ENCODE peak calls at places on chromosome 12, in nine cellular contexts. One of them, this sample, is unnamed.

GRCh38 chr12:44874981-44875416 is 1.1 kb downstream of the NELL2 start:
- DNase-seq in bronchial epithelial cell: no peak
- DNase-seq in PC-9: no peak
- DNase-seq in CD8-positive, alpha-beta T cell: peak
- DNase-seq in coronary artery: no peak
- DNase-seq in heart left ventricle: no peak
- DNase-seq in testis: no peak
- DNase-seq in mesothelial cell of epicardium: no peak
- DNase-seq in dorsolateral prefrontal cortex: no peak
- DNase-seq in this sample: no peak

GRCh38 chr12:48165089-48166031 is 8.0 kb upstream of the ASB8 start:
- DNase-seq in coronary artery: no peak
- DNase-seq in testis: no peak
- DNase-seq in dorsolateral prefrontal cortex: no peak
- DNase-seq in heart left ventricle: no peak
- DNase-seq in bronchial epithelial cell: peak
- DNase-seq in mesothelial cell of epicardium: no peak
- DNase-seq in PC-9: peak
- DNase-seq in CD8-positive, alpha-beta T cell: peak
- DNase-seq in this sample: no peak

GRCh38 chr12:56158926-56159461 is 835 bp downstream of the MYL6 start:
- DNase-seq in dorsolateral prefrontal cortex: peak
- DNase-seq in bronchial epithelial cell: peak
- DNase-seq in mesothelial cell of epicardium: peak
- DNase-seq in PC-9: peak
- DNase-seq in coronary artery: peak
- DNase-seq in CD8-positive, alpha-beta T cell: no peak
- DNase-seq in testis: peak
- DNase-seq in heart left ventricle: peak
- DNase-seq in this sample: no peak

GRCh38 chr12:57844725-57845477 is 1.6 kb downstream of the CTDSP2 start:
- DNase-seq in mesothelial cell of epicardium: no peak
- DNase-seq in CD8-positive, alpha-beta T cell: peak
- DNase-seq in dorsolateral prefrontal cortex: peak
- DNase-seq in bronchial epithelial cell: no peak
- DNase-seq in coronary artery: peak
- DNase-seq in heart left ventricle: peak
- DNase-seq in PC-9: peak
- DNase-seq in testis: peak
- DNase-seq in this sample: no peak

GRCh38 chr12:52293926-52294325 is 2.6 kb upstream of the KRT81 start:
- DNase-seq in bronchial epithelial cell: no peak
- DNase-seq in testis: no peak
- DNase-seq in dorsolateral prefrontal cortex: no peak
- DNase-seq in heart left ventricle: no peak
- DNase-seq in PC-9: no peak
- DNase-seq in mesothelial cell of epicardium: no peak
- DNase-seq in CD8-positive, alpha-beta T cell: no peak
- DNase-seq in coronary artery: peak
- DNase-seq in this sample: peak

GRCh38 chr12:49565119-49565955 is 2.6 kb downstream of the MCRS1 start:
- DNase-seq in CD8-positive, alpha-beta T cell: no peak
- DNase-seq in heart left ventricle: no peak
- DNase-seq in testis: no peak
- DNase-seq in coronary artery: no peak
- DNase-seq in dorsolateral prefrontal cortex: peak
- DNase-seq in PC-9: no peak
- DNase-seq in bronchial epithelial cell: no peak
- DNase-seq in mesothelial cell of epicardium: no peak
- DNase-seq in this sample: no peak

GRCh38 chr12:23484238-23484637 is 465.2 kb downstream of the SOX5 start:
- DNase-seq in coronary artery: no peak
- DNase-seq in testis: no peak
- DNase-seq in CD8-positive, alpha-beta T cell: no peak
- DNase-seq in bronchial epithelial cell: no peak
- DNase-seq in PC-9: no peak
- DNase-seq in mesothelial cell of epicardium: no peak
- DNase-seq in heart left ventricle: no peak
- DNase-seq in dorsolateral prefrontal cortex: no peak
- DNase-seq in this sample: no peak

GRCh38 chr12:132952371-132953162 is 3.5 kb downstream of the ZNF605 start:
- DNase-seq in PC-9: no peak
- DNase-seq in mesothelial cell of epicardium: no peak
- DNase-seq in bronchial epithelial cell: no peak
- DNase-seq in heart left ventricle: no peak
- DNase-seq in CD8-positive, alpha-beta T cell: no peak
- DNase-seq in dorsolateral prefrontal cortex: no peak
- DNase-seq in coronary artery: no peak
- DNase-seq in testis: no peak
- DNase-seq in this sample: peak

GRCh38 chr12:116474331-116474730 is 84.8 kb upstream of the MAP1LC3B2 start:
- DNase-seq in testis: no peak
- DNase-seq in PC-9: no peak
- DNase-seq in heart left ventricle: no peak
- DNase-seq in CD8-positive, alpha-beta T cell: no peak
- DNase-seq in mesothelial cell of epicardium: no peak
- DNase-seq in bronchial epithelial cell: no peak
- DNase-seq in dorsolateral prefrontal cortex: no peak
- DNase-seq in coronary artery: no peak
- DNase-seq in this sample: no peak

GRCh38 chr12:43407816-43408645 is 144.0 kb downstream of the ADAMTS20 start:
- DNase-seq in CD8-positive, alpha-beta T cell: no peak
- DNase-seq in testis: no peak
- DNase-seq in heart left ventricle: no peak
- DNase-seq in bronchial epithelial cell: peak
- DNase-seq in PC-9: no peak
- DNase-seq in coronary artery: no peak
- DNase-seq in mesothelial cell of epicardium: no peak
- DNase-seq in dorsolateral prefrontal cortex: no peak
- DNase-seq in this sample: no peak

GRCh38 chr12:15575797-15576560 is 213.2 kb downstream of the EPS8 start:
- DNase-seq in heart left ventricle: no peak
- DNase-seq in testis: no peak
- DNase-seq in CD8-positive, alpha-beta T cell: no peak
- DNase-seq in coronary artery: no peak
- DNase-seq in dorsolateral prefrontal cortex: no peak
- DNase-seq in mesothelial cell of epicardium: no peak
- DNase-seq in PC-9: no peak
- DNase-seq in bronchial epithelial cell: no peak
- DNase-seq in this sample: no peak

GRCh38 chr12:93536766-93537515 is 35.5 kb upstream of the SOCS2 start:
- DNase-seq in heart left ventricle: no peak
- DNase-seq in CD8-positive, alpha-beta T cell: no peak
- DNase-seq in PC-9: no peak
- DNase-seq in dorsolateral prefrontal cortex: no peak
- DNase-seq in testis: no peak
- DNase-seq in mesothelial cell of epicardium: no peak
- DNase-seq in bronchial epithelial cell: no peak
- DNase-seq in coronary artery: no peak
- DNase-seq in this sample: no peak

GRCh38 chr12:131217024-131217586 is 263.4 kb downstream of the ADGRD1 start:
- DNase-seq in PC-9: no peak
- DNase-seq in CD8-positive, alpha-beta T cell: no peak
- DNase-seq in heart left ventricle: no peak
- DNase-seq in mesothelial cell of epicardium: no peak
- DNase-seq in bronchial epithelial cell: no peak
- DNase-seq in coronary artery: no peak
- DNase-seq in dorsolateral prefrontal cortex: no peak
- DNase-seq in testis: no peak
- DNase-seq in this sample: no peak

GRCh38 chr12:106289196-106289681 is 13.3 kb upstream of the TCP11L2 start:
- DNase-seq in testis: no peak
- DNase-seq in PC-9: no peak
- DNase-seq in mesothelial cell of epicardium: no peak
- DNase-seq in CD8-positive, alpha-beta T cell: no peak
- DNase-seq in dorsolateral prefrontal cortex: no peak
- DNase-seq in bronchial epithelial cell: no peak
- DNase-seq in heart left ventricle: no peak
- DNase-seq in coronary artery: no peak
- DNase-seq in this sample: no peak

GRCh38 chr12:111102062-111102735 is 181.8 kb upstream of the MYL2 start:
- DNase-seq in heart left ventricle: no peak
- DNase-seq in bronchial epithelial cell: peak
- DNase-seq in CD8-positive, alpha-beta T cell: no peak
- DNase-seq in PC-9: no peak
- DNase-seq in coronary artery: no peak
- DNase-seq in dorsolateral prefrontal cortex: peak
- DNase-seq in testis: no peak
- DNase-seq in mesothelial cell of epicardium: no peak
- DNase-seq in this sample: no peak

GRCh38 chr12:15731940-15732339 is 57.2 kb downstream of the EPS8 start:
- DNase-seq in dorsolateral prefrontal cortex: no peak
- DNase-seq in testis: no peak
- DNase-seq in heart left ventricle: no peak
- DNase-seq in bronchial epithelial cell: no peak
- DNase-seq in coronary artery: no peak
- DNase-seq in mesothelial cell of epicardium: no peak
- DNase-seq in CD8-positive, alpha-beta T cell: no peak
- DNase-seq in PC-9: no peak
- DNase-seq in this sample: no peak

GRCh38 chr12:121536058-121536928 is 44.5 kb downstream of the KDM2B start:
- DNase-seq in dorsolateral prefrontal cortex: peak
- DNase-seq in PC-9: peak
- DNase-seq in coronary artery: peak
- DNase-seq in testis: peak
- DNase-seq in bronchial epithelial cell: peak
- DNase-seq in CD8-positive, alpha-beta T cell: peak
- DNase-seq in heart left ventricle: peak
- DNase-seq in mesothelial cell of epicardium: peak
- DNase-seq in this sample: peak

GRCh38 chr12:31531908-31532307 is 59.0 kb downstream of the DENND5B start:
- DNase-seq in bronchial epithelial cell: no peak
- DNase-seq in testis: no peak
- DNase-seq in heart left ventricle: no peak
- DNase-seq in mesothelial cell of epicardium: no peak
- DNase-seq in PC-9: no peak
- DNase-seq in CD8-positive, alpha-beta T cell: no peak
- DNase-seq in coronary artery: no peak
- DNase-seq in dorsolateral prefrontal cortex: no peak
- DNase-seq in this sample: no peak

GRCh38 chr12:3821441-3821840 is 51.8 kb downstream of the PARP11 start:
- DNase-seq in testis: no peak
- DNase-seq in coronary artery: no peak
- DNase-seq in dorsolateral prefrontal cortex: no peak
- DNase-seq in CD8-positive, alpha-beta T cell: no peak
- DNase-seq in mesothelial cell of epicardium: no peak
- DNase-seq in bronchial epithelial cell: no peak
- DNase-seq in PC-9: no peak
- DNase-seq in heart left ventricle: no peak
- DNase-seq in this sample: no peak

GRCh38 chr12:38956337-38956736 is 50.9 kb upstream of the CPNE8 start:
- DNase-seq in coronary artery: no peak
- DNase-seq in dorsolateral prefrontal cortex: no peak
- DNase-seq in PC-9: no peak
- DNase-seq in CD8-positive, alpha-beta T cell: no peak
- DNase-seq in bronchial epithelial cell: peak
- DNase-seq in testis: no peak
- DNase-seq in mesothelial cell of epicardium: no peak
- DNase-seq in heart left ventricle: no peak
- DNase-seq in this sample: no peak

GRCh38 chr12:119695034-119695433 is 27.1 kb downstream of the PRKAB1 start:
- DNase-seq in coronary artery: no peak
- DNase-seq in heart left ventricle: no peak
- DNase-seq in CD8-positive, alpha-beta T cell: no peak
- DNase-seq in PC-9: no peak
- DNase-seq in dorsolateral prefrontal cortex: no peak
- DNase-seq in bronchial epithelial cell: no peak
- DNase-seq in mesothelial cell of epicardium: no peak
- DNase-seq in testis: no peak
- DNase-seq in this sample: no peak

GRCh38 chr12:27163894-27164293 is 80.2 kb upstream of the STK38L start:
- DNase-seq in PC-9: no peak
- DNase-seq in bronchial epithelial cell: no peak
- DNase-seq in heart left ventricle: no peak
- DNase-seq in testis: no peak
- DNase-seq in dorsolateral prefrontal cortex: no peak
- DNase-seq in CD8-positive, alpha-beta T cell: no peak
- DNase-seq in coronary artery: no peak
- DNase-seq in mesothelial cell of epicardium: no peak
- DNase-seq in this sample: no peak

GRCh38 chr12:85466906-85467305 is 186.9 kb downstream of the ALX1 start:
- DNase-seq in mesothelial cell of epicardium: no peak
- DNase-seq in bronchial epithelial cell: peak
- DNase-seq in CD8-positive, alpha-beta T cell: no peak
- DNase-seq in testis: no peak
- DNase-seq in heart left ventricle: no peak
- DNase-seq in PC-9: no peak
- DNase-seq in coronary artery: no peak
- DNase-seq in dorsolateral prefrontal cortex: no peak
- DNase-seq in this sample: no peak

GRCh38 chr12:8032242-8033152 is at the start of gene FOXJ2:
- DNase-seq in heart left ventricle: peak
- DNase-seq in PC-9: peak
- DNase-seq in testis: peak
- DNase-seq in bronchial epithelial cell: peak
- DNase-seq in CD8-positive, alpha-beta T cell: peak
- DNase-seq in coronary artery: peak
- DNase-seq in dorsolateral prefrontal cortex: peak
- DNase-seq in mesothelial cell of epicardium: peak
- DNase-seq in this sample: peak
- TF ChIP-seq CTCF in heart left ventricle: no peak
- TF ChIP-seq CTCF in PC-9: no peak
- TF ChIP-seq CTCF in testis: no peak
- TF ChIP-seq CTCF in bronchial epithelial cell: no peak
- TF ChIP-seq CTCF in CD8-positive, alpha-beta T cell: no peak
- TF ChIP-seq CTCF in coronary artery: no peak
- TF ChIP-seq CTCF in dorsolateral prefrontal cortex: no peak
- TF ChIP-seq CTCF in mesothelial cell of epicardium: peak
- TF ChIP-seq CTCF in this sample: peak

GRCh38 chr12:96054262-96054645 is 18.9 kb upstream of the LTA4H start:
- DNase-seq in coronary artery: no peak
- DNase-seq in testis: no peak
- DNase-seq in heart left ventricle: no peak
- DNase-seq in dorsolateral prefrontal cortex: no peak
- DNase-seq in CD8-positive, alpha-beta T cell: no peak
- DNase-seq in bronchial epithelial cell: no peak
- DNase-seq in mesothelial cell of epicardium: no peak
- DNase-seq in PC-9: no peak
- DNase-seq in this sample: no peak
- TF ChIP-seq CTCF in coronary artery: no peak
- TF ChIP-seq CTCF in testis: no peak
- TF ChIP-seq CTCF in heart left ventricle: no peak
- TF ChIP-seq CTCF in dorsolateral prefrontal cortex: no peak
- TF ChIP-seq CTCF in CD8-positive, alpha-beta T cell: no peak
- TF ChIP-seq CTCF in bronchial epithelial cell: no peak
- TF ChIP-seq CTCF in mesothelial cell of epicardium: no peak
- TF ChIP-seq CTCF in PC-9: no peak
- TF ChIP-seq CTCF in this sample: no peak

GRCh38 chr12:62435337-62436163 is 31.1 kb upstream of the MON2 start:
- DNase-seq in bronchial epithelial cell: peak
- DNase-seq in dorsolateral prefrontal cortex: peak
- DNase-seq in mesothelial cell of epicardium: peak
- DNase-seq in PC-9: peak
- DNase-seq in CD8-positive, alpha-beta T cell: peak
- DNase-seq in coronary artery: no peak
- DNase-seq in heart left ventricle: peak
- DNase-seq in testis: peak
- DNase-seq in this sample: no peak
- TF ChIP-seq CTCF in bronchial epithelial cell: peak
- TF ChIP-seq CTCF in dorsolateral prefrontal cortex: peak
- TF ChIP-seq CTCF in mesothelial cell of epicardium: no peak
- TF ChIP-seq CTCF in PC-9: no peak
- TF ChIP-seq CTCF in CD8-positive, alpha-beta T cell: no peak
- TF ChIP-seq CTCF in coronary artery: peak
- TF ChIP-seq CTCF in heart left ventricle: peak
- TF ChIP-seq CTCF in testis: peak
- TF ChIP-seq CTCF in this sample: peak

GRCh38 chr12:94875525-94875924 is 128.0 kb downstream of the NDUFA12 start:
- DNase-seq in bronchial epithelial cell: peak
- DNase-seq in heart left ventricle: no peak
- DNase-seq in dorsolateral prefrontal cortex: no peak
- DNase-seq in CD8-positive, alpha-beta T cell: no peak
- DNase-seq in testis: no peak
- DNase-seq in PC-9: peak
- DNase-seq in coronary artery: no peak
- DNase-seq in mesothelial cell of epicardium: no peak
- DNase-seq in this sample: no peak
- TF ChIP-seq CTCF in bronchial epithelial cell: peak
- TF ChIP-seq CTCF in heart left ventricle: no peak
- TF ChIP-seq CTCF in dorsolateral prefrontal cortex: peak
- TF ChIP-seq CTCF in CD8-positive, alpha-beta T cell: no peak
- TF ChIP-seq CTCF in testis: no peak
- TF ChIP-seq CTCF in PC-9: peak
- TF ChIP-seq CTCF in coronary artery: no peak
- TF ChIP-seq CTCF in mesothelial cell of epicardium: no peak
- TF ChIP-seq CTCF in this sample: peak